ENCODE peak calls at places on chromosomes 16 and 17, in five cellular contexts. One of them, this sample, is unnamed.

GRCh38 chr17:56778898-56779297 is 54.8 kb downstream of the C17orf67 start:
- DNase-seq in astrocyte of the cerebellum: no peak
- DNase-seq in AG09319: no peak
- DNase-seq in upper lobe of right lung: no peak
- DNase-seq in right lobe of liver: no peak
- DNase-seq in this sample: no peak

GRCh38 chr17:35749560-35750412 is 3.3 kb downstream of the GAS2L2 start:
- DNase-seq in astrocyte of the cerebellum: no peak
- DNase-seq in AG09319: no peak
- DNase-seq in upper lobe of right lung: no peak
- DNase-seq in right lobe of liver: no peak
- DNase-seq in this sample: peak

GRCh38 chr16:87461466-87461975 is 31.3 kb downstream of the ZCCHC14 start:
- DNase-seq in astrocyte of the cerebellum: no peak
- DNase-seq in AG09319: no peak
- DNase-seq in upper lobe of right lung: peak
- DNase-seq in right lobe of liver: peak
- DNase-seq in this sample: peak

GRCh38 chr17:50893183-50893993 is 27.2 kb upstream of the TOB1 start:
- DNase-seq in astrocyte of the cerebellum: peak
- DNase-seq in AG09319: no peak
- DNase-seq in upper lobe of right lung: no peak
- DNase-seq in right lobe of liver: no peak
- DNase-seq in this sample: no peak

GRCh38 chr17:47078801-47079200 is 99.7 kb upstream of the RPRML start:
- DNase-seq in astrocyte of the cerebellum: no peak
- DNase-seq in AG09319: no peak
- DNase-seq in upper lobe of right lung: no peak
- DNase-seq in right lobe of liver: no peak
- DNase-seq in this sample: no peak

GRCh38 chr16:83513006-83513755 is 294.6 kb upstream of the HSBP1 start:
- DNase-seq in astrocyte of the cerebellum: peak
- DNase-seq in AG09319: peak
- DNase-seq in upper lobe of right lung: no peak
- DNase-seq in right lobe of liver: no peak
- DNase-seq in this sample: no peak

GRCh38 chr16:70589998-70590471 is 56.3 kb upstream of the IL34 start:
- DNase-seq in astrocyte of the cerebellum: no peak
- DNase-seq in AG09319: peak
- DNase-seq in upper lobe of right lung: no peak
- DNase-seq in right lobe of liver: no peak
- DNase-seq in this sample: peak

GRCh38 chr17:13385481-13385907 is 216.2 kb downstream of the HS3ST3A1 start:
- DNase-seq in astrocyte of the cerebellum: no peak
- DNase-seq in AG09319: no peak
- DNase-seq in upper lobe of right lung: no peak
- DNase-seq in right lobe of liver: no peak
- DNase-seq in this sample: no peak

GRCh38 chr17:57726213-57726612 is 18.9 kb downstream of the CCDC182 start:
- DNase-seq in astrocyte of the cerebellum: no peak
- DNase-seq in AG09319: no peak
- DNase-seq in upper lobe of right lung: no peak
- DNase-seq in right lobe of liver: no peak
- DNase-seq in this sample: no peak

GRCh38 chr17:3603119-3603869 is 5.9 kb downstream of the TRPV1 start:
- DNase-seq in astrocyte of the cerebellum: no peak
- DNase-seq in AG09319: peak
- DNase-seq in upper lobe of right lung: no peak
- DNase-seq in right lobe of liver: no peak
- DNase-seq in this sample: no peak

GRCh38 chr17:4497101-4497824 is 1.4 kb upstream of the SPNS2 start:
- DNase-seq in astrocyte of the cerebellum: no peak
- DNase-seq in AG09319: no peak
- DNase-seq in upper lobe of right lung: no peak
- DNase-seq in right lobe of liver: peak
- DNase-seq in this sample: no peak

GRCh38 chr16:27826893-27827289 is 236.6 kb downstream of the GSG1L start:
- DNase-seq in astrocyte of the cerebellum: no peak
- DNase-seq in AG09319: no peak
- DNase-seq in upper lobe of right lung: no peak
- DNase-seq in right lobe of liver: no peak
- DNase-seq in this sample: no peak

GRCh38 chr17:78572277-78573205 is 4.7 kb downstream of the DNAH17 start:
- DNase-seq in astrocyte of the cerebellum: no peak
- DNase-seq in AG09319: no peak
- DNase-seq in upper lobe of right lung: no peak
- DNase-seq in right lobe of liver: no peak
- DNase-seq in this sample: peak

GRCh38 chr16:68078726-68079615 is 6.2 kb upstream of the NFATC3 start:
- DNase-seq in astrocyte of the cerebellum: no peak
- DNase-seq in AG09319: no peak
- DNase-seq in upper lobe of right lung: no peak
- DNase-seq in right lobe of liver: peak
- DNase-seq in this sample: no peak

GRCh38 chr16:75248142-75248535 is 3.3 kb downstream of the BCAR1 start:
- DNase-seq in astrocyte of the cerebellum: no peak
- DNase-seq in AG09319: no peak
- DNase-seq in upper lobe of right lung: no peak
- DNase-seq in right lobe of liver: no peak
- DNase-seq in this sample: no peak

GRCh38 chr16:85541181-85541580 is 71.9 kb upstream of the GSE1 start:
- DNase-seq in astrocyte of the cerebellum: no peak
- DNase-seq in AG09319: no peak
- DNase-seq in upper lobe of right lung: no peak
- DNase-seq in right lobe of liver: no peak
- DNase-seq in this sample: no peak

GRCh38 chr17:50683434-50684287 is 24.1 kb downstream of the ANKRD40 start:
- DNase-seq in astrocyte of the cerebellum: no peak
- DNase-seq in AG09319: no peak
- DNase-seq in upper lobe of right lung: peak
- DNase-seq in right lobe of liver: no peak
- DNase-seq in this sample: no peak

GRCh38 chr17:43018932-43019331 is 3.3 kb downstream of the VAT1 start:
- DNase-seq in astrocyte of the cerebellum: no peak
- DNase-seq in AG09319: no peak
- DNase-seq in upper lobe of right lung: no peak
- DNase-seq in right lobe of liver: no peak
- DNase-seq in this sample: no peak

GRCh38 chr17:30541802-30542201 is 64.6 kb downstream of the GOSR1 start:
- DNase-seq in astrocyte of the cerebellum: no peak
- DNase-seq in AG09319: no peak
- DNase-seq in upper lobe of right lung: no peak
- DNase-seq in right lobe of liver: no peak
- DNase-seq in this sample: no peak

DNA sequence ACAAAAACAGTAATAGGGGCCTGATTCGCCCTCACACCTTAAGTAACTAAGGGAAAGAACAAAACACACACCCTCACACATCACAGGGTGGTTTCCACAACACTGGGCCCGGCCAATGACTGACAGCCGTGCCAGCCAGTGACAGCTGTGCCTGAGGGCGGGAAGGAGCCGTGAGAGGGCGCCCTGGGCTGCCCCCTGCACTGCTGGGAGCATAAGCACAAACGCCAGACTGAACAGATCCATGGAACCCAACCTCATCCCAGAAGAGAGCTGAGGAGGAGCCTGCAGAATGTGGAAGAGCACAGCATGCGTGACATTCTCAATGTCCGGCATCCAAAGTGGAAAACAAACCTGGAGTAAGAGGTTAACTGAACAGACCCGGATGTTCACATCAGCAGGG is 16.0 kb downstream of the CSNK1D start:
- DNase-seq in astrocyte of the cerebellum: no peak
- DNase-seq in AG09319: no peak
- DNase-seq in upper lobe of right lung: no peak
- DNase-seq in right lobe of liver: no peak
- DNase-seq in this sample: peak
- TF ChIP-seq CTCF in astrocyte of the cerebellum: no peak
- TF ChIP-seq CTCF in AG09319: no peak
- TF ChIP-seq CTCF in upper lobe of right lung: no peak
- TF ChIP-seq CTCF in right lobe of liver: no peak
- TF ChIP-seq CTCF in this sample: no peak

GRCh38 chr17:63435681-63436522 is 10.2 kb downstream of the CYB561 start:
- DNase-seq in astrocyte of the cerebellum: no peak
- DNase-seq in AG09319: no peak
- DNase-seq in upper lobe of right lung: peak
- DNase-seq in right lobe of liver: no peak
- DNase-seq in this sample: peak

GRCh38 chr17:63438092-63439051 is 7.7 kb downstream of the CYB561 start:
- DNase-seq in astrocyte of the cerebellum: no peak
- DNase-seq in AG09319: no peak
- DNase-seq in upper lobe of right lung: no peak
- DNase-seq in right lobe of liver: no peak
- DNase-seq in this sample: no peak

GRCh38 chr17:63434951-63435571 is 11.0 kb downstream of the CYB561 start:
- DNase-seq in astrocyte of the cerebellum: no peak
- DNase-seq in AG09319: no peak
- DNase-seq in upper lobe of right lung: peak
- DNase-seq in right lobe of liver: no peak
- DNase-seq in this sample: no peak

GRCh38 chr17:63437287-63438091 is 8.6 kb downstream of the CYB561 start:
- DNase-seq in astrocyte of the cerebellum: no peak
- DNase-seq in AG09319: no peak
- DNase-seq in upper lobe of right lung: no peak
- DNase-seq in right lobe of liver: no peak
- DNase-seq in this sample: no peak

GRCh38 chr17:63436523-63437110 is 9.5 kb downstream of the CYB561 start:
- DNase-seq in astrocyte of the cerebellum: no peak
- DNase-seq in AG09319: no peak
- DNase-seq in upper lobe of right lung: no peak
- DNase-seq in right lobe of liver: no peak
- DNase-seq in this sample: peak
- TF ChIP-seq CTCF in astrocyte of the cerebellum: no peak
- TF ChIP-seq CTCF in AG09319: no peak
- TF ChIP-seq CTCF in upper lobe of right lung: peak
- TF ChIP-seq CTCF in right lobe of liver: no peak
- TF ChIP-seq CTCF in this sample: peak

DNA sequence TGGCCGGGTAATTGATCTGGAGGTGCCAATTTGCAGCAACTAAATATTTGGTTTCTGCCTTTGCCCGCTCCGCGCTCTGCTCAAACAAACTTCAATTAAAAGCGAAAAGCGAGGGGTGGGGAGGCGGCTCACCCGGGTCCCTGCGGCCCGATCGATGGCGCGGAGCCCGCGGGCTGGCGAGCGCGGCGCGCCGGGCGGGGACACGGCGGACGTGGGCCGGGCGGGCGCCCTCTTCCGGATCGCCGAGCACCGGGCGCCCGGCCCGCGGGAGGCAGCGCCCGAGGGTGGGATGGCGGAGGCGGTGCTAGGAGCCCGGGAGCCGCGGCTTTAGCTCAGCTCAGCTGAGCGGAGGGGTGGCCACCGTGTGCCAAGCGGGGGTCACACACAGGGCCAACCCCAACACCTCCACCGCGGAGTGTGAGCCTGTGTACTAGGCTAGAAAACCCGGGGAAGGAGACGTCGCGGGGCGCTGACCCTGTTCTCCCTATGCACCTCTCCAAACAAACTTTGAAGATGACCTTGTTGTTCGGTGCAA is 32.2 kb downstream of the DCAKD start:
- DNase-seq in astrocyte of the cerebellum: no peak
- DNase-seq in AG09319: no peak
- DNase-seq in upper lobe of right lung: peak
- DNase-seq in right lobe of liver: peak
- DNase-seq in this sample: peak
- TF ChIP-seq CTCF in astrocyte of the cerebellum: peak
- TF ChIP-seq CTCF in AG09319: peak
- TF ChIP-seq CTCF in upper lobe of right lung: peak
- TF ChIP-seq CTCF in right lobe of liver: peak
- TF ChIP-seq CTCF in this sample: no peak

DNA sequence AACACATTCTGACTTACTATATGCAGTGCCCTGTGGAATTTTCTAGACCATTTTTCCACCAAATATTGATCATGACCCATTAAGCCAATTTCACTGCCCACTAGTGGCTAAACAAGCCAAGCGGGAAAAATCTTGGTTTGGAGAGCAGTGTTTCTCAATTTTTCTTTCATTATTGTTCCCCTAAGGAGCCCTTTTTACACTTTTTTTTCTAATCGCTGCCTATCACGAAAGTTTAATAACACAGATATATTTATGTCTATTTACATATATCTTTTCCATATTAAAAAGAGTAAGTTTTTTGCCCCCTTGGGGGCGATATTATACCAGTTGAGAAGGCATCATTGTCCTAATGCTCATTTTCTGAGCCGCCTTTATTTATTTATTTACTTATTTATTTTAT is 10.8 kb upstream of the TLCD3B start:
- DNase-seq in astrocyte of the cerebellum: no peak
- DNase-seq in AG09319: peak
- DNase-seq in upper lobe of right lung: no peak
- DNase-seq in right lobe of liver: no peak
- DNase-seq in this sample: peak
- TF ChIP-seq CTCF in astrocyte of the cerebellum: peak
- TF ChIP-seq CTCF in AG09319: peak
- TF ChIP-seq CTCF in upper lobe of right lung: peak
- TF ChIP-seq CTCF in right lobe of liver: peak
- TF ChIP-seq CTCF in this sample: peak

DNA sequence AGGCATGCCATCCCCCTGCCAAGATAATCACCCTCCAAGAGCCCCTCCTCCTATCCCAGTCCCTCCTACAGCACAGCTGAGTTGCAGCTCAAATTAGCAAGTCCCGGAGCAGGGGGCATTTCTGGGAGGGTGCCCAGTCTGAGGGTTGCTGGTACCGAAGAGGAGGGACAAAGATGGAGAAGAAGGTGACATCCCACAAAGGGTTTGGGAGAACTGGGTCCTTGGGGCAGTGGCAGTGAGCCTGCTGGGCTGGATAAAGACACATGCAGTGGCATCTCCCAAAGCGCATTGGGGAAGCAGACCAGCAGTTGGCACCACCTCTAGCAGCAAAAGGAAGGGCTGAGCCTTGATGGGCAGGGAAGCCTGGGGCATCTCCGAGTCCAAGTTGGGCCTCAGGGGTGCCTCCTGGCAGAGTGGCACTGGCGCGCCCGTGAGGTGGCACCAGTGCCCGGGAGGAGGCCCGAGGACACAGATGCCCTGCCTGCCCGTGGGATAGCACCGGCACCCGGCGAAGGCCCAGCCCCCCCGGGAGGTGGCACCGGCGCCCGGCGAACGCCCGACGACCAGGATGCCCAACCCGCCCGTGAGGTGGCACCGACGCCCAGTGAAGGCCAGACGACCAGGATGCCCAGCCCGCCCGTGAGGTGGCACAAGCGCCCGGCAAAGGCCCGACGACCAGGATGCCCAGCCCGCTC is 622 bp downstream of the TOM1L2 start:
- DNase-seq in astrocyte of the cerebellum: no peak
- DNase-seq in AG09319: no peak
- DNase-seq in upper lobe of right lung: peak
- DNase-seq in right lobe of liver: peak
- DNase-seq in this sample: no peak
- TF ChIP-seq CTCF in astrocyte of the cerebellum: no peak
- TF ChIP-seq CTCF in AG09319: no peak
- TF ChIP-seq CTCF in upper lobe of right lung: no peak
- TF ChIP-seq CTCF in right lobe of liver: no peak
- TF ChIP-seq CTCF in this sample: no peak

This sample was measured in GM23338.